ENCODE peak calls at places on chromosomes 4 and X, in eight cellular contexts. V is HepG2, G is K562, T is GM12878, J is endothelial cell of umbilical vein, Q is H1, C is HCT116, B is SK-N-SH. X is an unnamed sample.

GRCh38 chr4:53688186-53688790 is 97.0 kb upstream of the LNX1 start:
- DNase-seq in V (no peak), G (no peak), T (peak), J (peak), Q (no peak), C (no peak), B (peak), X (no peak)

GRCh38 chrX:141924293-141924692 is 20.6 kb downstream of the MAGEC1 start:
- DNase-seq in V (no peak), G (no peak), T (no peak), J (no peak), Q (no peak), C (no peak), B (no peak), X (no peak)

GRCh38 chr4:47160095-47160494 is 128.7 kb downstream of the GABRB1 start:
- DNase-seq in V (no peak), G (no peak), T (no peak), J (no peak), Q (no peak), C (no peak), B (no peak), X (no peak)

GRCh38 chr4:54783402-54784110 is 125.8 kb downstream of the KIT start:
- DNase-seq in V (peak), G (no peak), T (no peak), J (no peak), Q (no peak), C (no peak), B (no peak), X (no peak)

GRCh38 chr4:154807042-154807630 is 26.1 kb downstream of the RBM46 start:
- DNase-seq in V (peak), G (peak), T (peak), J (peak), Q (no peak), C (peak), B (peak), X (peak)

GRCh38 chrX:79466636-79467035 is 99.5 kb upstream of the ITM2A start:
- DNase-seq in V (no peak), G (no peak), T (no peak), J (no peak), Q (no peak), C (no peak), B (no peak), X (no peak)

GRCh38 chr4:13656569-13656988 is 29.1 kb upstream of the BOD1L1 start:
- DNase-seq in V (peak), G (peak), T (peak), J (peak), Q (peak), C (no peak), B (peak), X (peak)

GRCh38 chr4:75004755-75005668 is 72.1 kb downstream of the PARM1 start:
- DNase-seq in V (no peak), G (no peak), T (peak), J (no peak), Q (no peak), C (no peak), B (no peak), X (no peak)

GRCh38 chr4:28229092-28229491 is 1368.5 kb downstream of the STIM2 start:
- DNase-seq in V (no peak), G (no peak), T (no peak), J (no peak), Q (no peak), C (no peak), B (no peak), X (peak)

GRCh38 chr4:99144070-99144469 is at the start of gene ADH4:
- DNase-seq in V (peak), G (no peak), T (no peak), J (peak), Q (no peak), C (no peak), B (no peak), X (no peak)

GRCh38 chrX:137915466-137915865 is 349.5 kb downstream of the ZIC3 start:
- DNase-seq in V (no peak), G (peak), T (no peak), J (no peak), Q (no peak), C (no peak), B (no peak), X (no peak)

GRCh38 chr4:25178838-25179261 is 18.6 kb upstream of the SEPSECS start:
- DNase-seq in V (peak), G (no peak), T (no peak), J (no peak), Q (no peak), C (no peak), B (no peak), X (no peak)

GRCh38 chrX:68696267-68696666 is 48.8 kb downstream of the STARD8 start:
- DNase-seq in V (no peak), G (no peak), T (no peak), J (no peak), Q (no peak), C (no peak), B (no peak), X (no peak)

GRCh38 chrX:153370293-153371055 is 30.7 kb downstream of the PNMA6E start:
- DNase-seq in V (no peak), G (no peak), T (no peak), J (peak), Q (no peak), C (no peak), B (no peak), X (no peak)

GRCh38 chrX:21946925-21947641 is 6.6 kb downstream of the SMS start:
- DNase-seq in V (no peak), G (no peak), T (no peak), J (peak), Q (no peak), C (no peak), B (no peak), X (peak)

GRCh38 chr4:6598641-6599040 is 23.7 kb downstream of the MAN2B2 start:
- DNase-seq in V (no peak), G (no peak), T (no peak), J (no peak), Q (no peak), C (no peak), B (no peak), X (no peak)
- H2AFZ ChIP-seq in V (no peak), G (no peak), T (no peak), J (no peak), Q (no peak), C (no peak), B (no peak), X (no peak)

DNA sequence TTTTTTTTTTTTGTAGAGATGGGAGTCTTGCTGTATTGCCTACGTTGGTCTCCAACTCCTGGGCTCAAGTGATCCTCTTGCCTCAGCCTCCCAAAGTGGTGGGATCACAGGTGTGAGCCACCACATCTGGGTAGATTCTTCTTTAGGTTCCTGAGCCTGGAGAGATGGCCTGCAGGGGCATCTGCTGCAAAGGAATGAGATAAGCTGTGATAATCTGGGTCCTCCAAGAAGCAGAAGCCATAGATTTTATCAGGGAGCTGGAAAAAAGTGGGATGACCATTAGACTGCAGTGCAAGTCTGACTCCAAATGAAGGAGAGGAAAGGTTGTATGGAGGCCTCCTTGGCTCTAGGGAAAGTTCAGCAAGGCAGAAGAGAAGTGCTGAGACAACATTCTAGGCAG is 19.0 kb upstream of the ACSL1 start:
- DNase-seq in V (no peak), G (peak), T (no peak), J (no peak), Q (no peak), C (no peak), B (no peak), X (no peak)
- H3K27ac ChIP-seq in V (no peak), G (peak), T (no peak), J (no peak), Q (no peak), C (no peak), B (no peak), X (no peak)

DNA sequence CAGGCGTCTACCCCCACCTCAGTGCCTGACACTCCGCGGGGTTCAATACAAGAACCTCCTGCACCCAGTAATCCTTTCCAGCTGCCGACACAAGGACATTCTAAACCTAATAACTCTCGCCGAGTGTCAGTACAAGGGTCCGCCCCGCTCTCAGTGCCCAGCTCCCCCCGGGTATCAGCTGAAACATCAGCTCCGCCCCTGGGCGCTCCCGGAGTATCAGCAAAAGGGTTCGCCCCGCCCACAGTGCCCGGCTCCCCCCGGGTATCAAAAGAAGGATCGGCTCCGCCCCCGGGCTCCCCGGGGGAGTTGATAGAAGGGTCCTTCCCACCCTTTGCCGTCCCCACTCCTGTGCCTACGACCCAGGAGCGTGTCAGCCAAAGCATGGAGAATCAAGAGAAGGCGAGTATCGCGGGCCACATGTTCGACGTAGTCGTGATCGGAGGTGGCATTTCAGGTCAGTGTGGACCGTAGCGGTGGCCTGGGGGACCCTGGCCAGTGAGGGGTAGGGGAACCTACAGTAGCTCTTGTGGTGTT is at the start of gene MAOA:
- DNase-seq in V (peak), G (no peak), T (no peak), J (peak), Q (peak), C (no peak), B (peak), X (peak)
- TF ChIP-seq POLR2AphosphoS5 in V (peak), G (no peak), T (no peak), J (no peak), Q (no peak), C (no peak), B (no peak), X (no peak)

GRCh38 chrX:134548844-134549205 is 88.9 kb downstream of the HPRT1 start:
- DNase-seq in V (no peak), G (no peak), T (no peak), J (no peak), Q (no peak), C (no peak), B (peak), X (peak)
- H2AFZ ChIP-seq in V (no peak), G (peak), T (peak), J (peak), Q (no peak), C (peak), B (peak), X (peak)

GRCh38 chrX:1488141-1488540 is 35.4 kb upstream of the ASMTL start:
- DNase-seq in V (no peak), G (no peak), T (no peak), J (no peak), Q (no peak), C (no peak), B (no peak), X (no peak)
- H3K27ac ChIP-seq in V (no peak), G (no peak), T (no peak), J (no peak), Q (no peak), C (no peak), B (no peak), X (no peak)

DNA sequence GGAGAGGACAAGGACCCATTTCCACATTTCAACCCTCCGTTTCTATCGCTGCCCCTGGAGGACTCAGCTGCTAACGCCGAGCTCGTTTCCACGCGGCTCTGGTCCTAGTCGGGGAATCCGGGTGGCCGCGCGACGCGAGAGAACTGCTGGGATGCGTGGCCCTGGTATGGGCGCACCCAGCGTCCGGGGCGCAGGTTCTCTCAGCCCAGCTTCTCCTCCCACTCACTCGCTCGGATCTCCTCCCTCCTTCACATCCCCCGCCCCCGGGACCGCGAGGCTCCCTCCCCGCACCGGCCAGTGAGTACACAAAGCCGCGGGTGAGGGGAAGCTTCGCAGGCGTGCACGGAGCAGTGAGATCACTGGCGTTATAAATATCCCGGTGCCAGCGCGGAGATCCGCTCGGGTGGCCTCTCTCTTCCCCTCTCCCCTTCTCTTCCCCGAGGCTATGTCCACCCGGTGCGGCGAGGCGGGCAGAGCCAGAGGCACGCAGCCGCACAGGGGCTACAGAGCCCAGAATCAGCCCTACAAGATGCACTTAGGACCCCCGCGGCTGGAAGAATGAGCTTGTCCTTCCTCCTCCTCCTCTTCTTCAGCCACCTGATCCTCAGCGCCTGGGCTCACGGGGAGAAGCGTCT is at the start of gene FGF5:
- DNase-seq in V (no peak), G (peak), T (no peak), J (peak), Q (peak), C (no peak), B (peak), X (peak)
- TF ChIP-seq POLR2AphosphoS5 in V (no peak), G (peak), T (no peak), J (peak), Q (no peak), C (no peak), B (peak), X (no peak)

GRCh38 chrX:109440475-109440874 is 41.4 kb downstream of the GUCY2F start:
- DNase-seq in V (no peak), G (no peak), T (no peak), J (no peak), Q (no peak), C (no peak), B (no peak), X (no peak)
- H2AFZ ChIP-seq in V (no peak), G (no peak), T (no peak), J (no peak), Q (no peak), C (no peak), B (no peak), X (no peak)

DNA sequence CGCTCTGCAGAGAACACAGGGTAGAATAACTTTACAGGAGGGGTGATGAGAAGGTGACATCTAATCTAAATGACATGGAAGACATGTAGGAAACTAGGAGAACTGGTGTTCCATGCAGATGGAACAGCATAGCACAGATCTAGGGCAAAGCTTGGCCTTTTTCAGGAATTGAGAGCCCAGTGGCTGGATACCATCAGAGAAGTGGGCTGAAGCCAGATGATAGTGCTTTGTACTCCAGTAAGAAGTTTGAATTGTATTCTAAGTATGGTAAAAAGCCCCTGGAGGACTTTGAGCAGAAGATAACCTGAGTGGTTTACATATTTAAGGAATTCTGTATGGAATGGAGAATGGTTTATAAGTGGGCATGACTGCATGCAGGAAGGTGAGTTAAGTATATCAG is 32.8 kb downstream of the ENOPH1 start:
- DNase-seq in V (no peak), G (no peak), T (no peak), J (no peak), Q (no peak), C (no peak), B (no peak), X (no peak)
- H3K27ac ChIP-seq in V (no peak), G (no peak), T (no peak), J (no peak), Q (no peak), C (no peak), B (no peak), X (peak)

X was measured in GM23338.